ENCODE peak calls at places on chromosome X, in six cellular contexts. One of them, this sample, is unnamed.

GRCh38 chrX:84737471-84737871 is 235.2 kb upstream of the HDX start:
- DNase-seq in GOT3: no peak
- DNase-seq in HT1080: no peak
- DNase-seq in C1 segment of cervical spinal cord: no peak
- DNase-seq in PC-9: no peak
- DNase-seq in Caco-2: no peak
- DNase-seq in this sample: no peak

GRCh38 chrX:120380699-120381098 is 18.8 kb downstream of the ATP1B4 start:
- DNase-seq in HT1080: peak; percentile 28
- DNase-seq in GOT3: no peak
- DNase-seq in C1 segment of cervical spinal cord: no peak
- DNase-seq in Caco-2: no peak
- DNase-seq in PC-9: peak; percentile 40
- DNase-seq in this sample: no peak

GRCh38 chrX:48512371-48512935 is 3.7 kb downstream of the PORCN start:
- DNase-seq in Caco-2: no peak
- DNase-seq in C1 segment of cervical spinal cord: no peak
- DNase-seq in PC-9: no peak
- DNase-seq in HT1080: no peak
- DNase-seq in GOT3: no peak
- DNase-seq in this sample: no peak

GRCh38 chrX:39736219-39737211 is 361.2 kb downstream of the BCOR start:
- DNase-seq in Caco-2: no peak
- DNase-seq in HT1080: peak; percentile 81
- DNase-seq in GOT3: peak; percentile 40
- DNase-seq in C1 segment of cervical spinal cord: no peak
- DNase-seq in PC-9: no peak
- DNase-seq in this sample: no peak

GRCh38 chrX:153884136-153885076 is 1.6 kb downstream of the L1CAM start:
- DNase-seq in HT1080: no peak
- DNase-seq in C1 segment of cervical spinal cord: no peak
- DNase-seq in GOT3: no peak
- DNase-seq in PC-9: peak; percentile 37
- DNase-seq in Caco-2: no peak
- DNase-seq in this sample: no peak

GRCh38 chrX:97616883-97617510 is 733.3 kb downstream of the RPA4 start:
- DNase-seq in C1 segment of cervical spinal cord: no peak
- DNase-seq in Caco-2: no peak
- DNase-seq in PC-9: peak; percentile 82
- DNase-seq in GOT3: no peak
- DNase-seq in HT1080: peak; percentile 83
- DNase-seq in this sample: no peak

GRCh38 chrX:55489315-55490009 is at the start of gene USP51:
- DNase-seq in Caco-2: peak; percentile 56
- DNase-seq in HT1080: no peak
- DNase-seq in C1 segment of cervical spinal cord: peak; percentile 56
- DNase-seq in GOT3: no peak
- DNase-seq in PC-9: no peak
- DNase-seq in this sample: peak; percentile 12

GRCh38 chrX:45070116-45071007 is 130.3 kb downstream of the DIPK2B start:
- DNase-seq in HT1080: peak; percentile 36
- DNase-seq in PC-9: no peak
- DNase-seq in Caco-2: no peak
- DNase-seq in GOT3: no peak
- DNase-seq in C1 segment of cervical spinal cord: no peak
- DNase-seq in this sample: no peak

GRCh38 chrX:124555036-124555595 is 208.8 kb downstream of the SH2D1A start:
- DNase-seq in Caco-2: no peak
- DNase-seq in GOT3: no peak
- DNase-seq in PC-9: peak; percentile 72
- DNase-seq in HT1080: peak; percentile 87
- DNase-seq in C1 segment of cervical spinal cord: no peak
- DNase-seq in this sample: no peak

GRCh38 chrX:50202539-50202938 is 1.7 kb upstream of the AKAP4 start:
- DNase-seq in GOT3: no peak
- DNase-seq in Caco-2: no peak
- DNase-seq in C1 segment of cervical spinal cord: no peak
- DNase-seq in PC-9: peak; percentile 47
- DNase-seq in HT1080: peak; percentile 1
- DNase-seq in this sample: no peak

GRCh38 chrX:13309631-13310030 is 10.2 kb downstream of the ATXN3L start:
- DNase-seq in Caco-2: no peak
- DNase-seq in PC-9: no peak
- DNase-seq in C1 segment of cervical spinal cord: no peak
- DNase-seq in HT1080: no peak
- DNase-seq in GOT3: no peak
- DNase-seq in this sample: no peak

GRCh38 chrX:46758163-46758955 is 559 bp downstream of the SLC9A7 start:
- DNase-seq in PC-9: no peak
- DNase-seq in GOT3: no peak
- DNase-seq in HT1080: peak; percentile 13
- DNase-seq in C1 segment of cervical spinal cord: no peak
- DNase-seq in Caco-2: no peak
- DNase-seq in this sample: no peak

GRCh38 chrX:16618422-16618821 is 31.5 kb upstream of the S100G start:
- DNase-seq in GOT3: no peak
- DNase-seq in C1 segment of cervical spinal cord: no peak
- DNase-seq in PC-9: no peak
- DNase-seq in Caco-2: no peak
- DNase-seq in HT1080: no peak
- DNase-seq in this sample: no peak

GRCh38 chrX:17459008-17459407 is 84.0 kb downstream of the NHS start:
- DNase-seq in Caco-2: no peak
- DNase-seq in HT1080: no peak
- DNase-seq in GOT3: no peak
- DNase-seq in C1 segment of cervical spinal cord: no peak
- DNase-seq in PC-9: no peak
- DNase-seq in this sample: no peak

GRCh38 chrX:4110964-4111363 is 397.5 kb upstream of the PRKX start:
- DNase-seq in Caco-2: no peak
- DNase-seq in HT1080: no peak
- DNase-seq in GOT3: no peak
- DNase-seq in C1 segment of cervical spinal cord: no peak
- DNase-seq in PC-9: no peak
- DNase-seq in this sample: no peak

GRCh38 chrX:155314260-155314659 is 20.2 kb downstream of the CLIC2 start:
- DNase-seq in Caco-2: no peak
- DNase-seq in C1 segment of cervical spinal cord: no peak
- DNase-seq in PC-9: no peak
- DNase-seq in GOT3: no peak
- DNase-seq in HT1080: peak; percentile 0
- DNase-seq in this sample: no peak

GRCh38 chrX:115912372-115912897 is 258.1 kb upstream of the AGTR2 start:
- DNase-seq in HT1080: no peak
- DNase-seq in C1 segment of cervical spinal cord: no peak
- DNase-seq in Caco-2: no peak
- DNase-seq in GOT3: no peak
- DNase-seq in PC-9: no peak
- DNase-seq in this sample: no peak

GRCh38 chrX:42797646-42798045 is 19.7 kb upstream of the PPP1R2C start:
- DNase-seq in HT1080: no peak
- DNase-seq in Caco-2: no peak
- DNase-seq in PC-9: peak; percentile 38
- DNase-seq in C1 segment of cervical spinal cord: no peak
- DNase-seq in GOT3: no peak
- DNase-seq in this sample: no peak

GRCh38 chrX:149286940-149287349 is 218.2 kb downstream of the IDS start:
- DNase-seq in HT1080: peak; percentile 46
- DNase-seq in PC-9: no peak
- DNase-seq in C1 segment of cervical spinal cord: peak; percentile 6
- DNase-seq in Caco-2: peak; percentile 33
- DNase-seq in GOT3: no peak
- DNase-seq in this sample: peak; percentile 31

GRCh38 chrX:150849996-150850720 is 48.3 kb downstream of the CD99L2 start:
- DNase-seq in HT1080: no peak
- DNase-seq in C1 segment of cervical spinal cord: no peak
- DNase-seq in GOT3: no peak
- DNase-seq in Caco-2: no peak
- DNase-seq in PC-9: no peak
- DNase-seq in this sample: no peak

GRCh38 chrX:68234171-68234910 is 199.0 kb downstream of the OPHN1 start:
- DNase-seq in C1 segment of cervical spinal cord: no peak
- DNase-seq in Caco-2: no peak
- DNase-seq in HT1080: no peak
- DNase-seq in GOT3: no peak
- DNase-seq in PC-9: no peak
- DNase-seq in this sample: no peak

GRCh38 chrX:9595131-9595530 is 130.3 kb downstream of the TBL1X start:
- DNase-seq in C1 segment of cervical spinal cord: no peak
- DNase-seq in Caco-2: no peak
- DNase-seq in HT1080: no peak
- DNase-seq in PC-9: no peak
- DNase-seq in GOT3: no peak
- DNase-seq in this sample: no peak

GRCh38 chrX:110732274-110732673 is 63.3 kb downstream of the CHRDL1 start:
- DNase-seq in Caco-2: no peak
- DNase-seq in GOT3: no peak
- DNase-seq in C1 segment of cervical spinal cord: no peak
- DNase-seq in PC-9: no peak
- DNase-seq in HT1080: no peak
- DNase-seq in this sample: no peak

GRCh38 chrX:152313529-152314302 is 137.4 kb downstream of the GABRA3 start:
- DNase-seq in C1 segment of cervical spinal cord: no peak
- DNase-seq in Caco-2: no peak
- DNase-seq in PC-9: no peak
- DNase-seq in GOT3: no peak
- DNase-seq in HT1080: peak; percentile 82
- DNase-seq in this sample: no peak

GRCh38 chrX:46485897-46486296 is 59.3 kb downstream of the ZNF674 start:
- DNase-seq in C1 segment of cervical spinal cord: no peak
- DNase-seq in PC-9: no peak
- DNase-seq in Caco-2: no peak
- DNase-seq in GOT3: no peak
- DNase-seq in HT1080: peak; percentile 1
- DNase-seq in this sample: no peak

GRCh38 chrX:12548746-12549145 is 242.5 kb upstream of the PRPS2 start:
- DNase-seq in GOT3: no peak
- DNase-seq in Caco-2: no peak
- DNase-seq in PC-9: no peak
- DNase-seq in C1 segment of cervical spinal cord: no peak
- DNase-seq in HT1080: no peak
- DNase-seq in this sample: no peak

GRCh38 chrX:151396042-151396826 is 772 bp upstream of the VMA21 start:
- DNase-seq in HT1080: no peak
- DNase-seq in Caco-2: no peak
- DNase-seq in C1 segment of cervical spinal cord: peak; percentile 65
- DNase-seq in GOT3: no peak
- DNase-seq in PC-9: peak; percentile 86
- DNase-seq in this sample: no peak

GRCh38 chrX:66110112-66110511 is 53.9 kb upstream of the HEPH start:
- DNase-seq in PC-9: no peak
- DNase-seq in HT1080: peak; percentile 13
- DNase-seq in GOT3: no peak
- DNase-seq in Caco-2: no peak
- DNase-seq in C1 segment of cervical spinal cord: no peak
- DNase-seq in this sample: no peak

GRCh38 chrX:9955506-9955905 is 11.7 kb upstream of the CLDN34 start:
- DNase-seq in HT1080: no peak
- DNase-seq in C1 segment of cervical spinal cord: no peak
- DNase-seq in GOT3: no peak
- DNase-seq in Caco-2: no peak
- DNase-seq in PC-9: no peak
- DNase-seq in this sample: no peak

GRCh38 chrX:151085207-151085606 is 91.2 kb upstream of the GPR50 start:
- DNase-seq in C1 segment of cervical spinal cord: no peak
- DNase-seq in PC-9: no peak
- DNase-seq in Caco-2: no peak
- DNase-seq in HT1080: no peak
- DNase-seq in GOT3: no peak
- DNase-seq in this sample: no peak

GRCh38 chrX:51894697-51895336 is 1.4 kb downstream of the MAGED1 start:
- DNase-seq in HT1080: no peak
- DNase-seq in PC-9: no peak
- DNase-seq in GOT3: no peak
- DNase-seq in Caco-2: no peak
- DNase-seq in C1 segment of cervical spinal cord: no peak
- DNase-seq in this sample: no peak

GRCh38 chrX:153772608-153773217 is 8.1 kb upstream of the SRPK3 start:
- DNase-seq in PC-9: no peak
- DNase-seq in Caco-2: peak; percentile 16
- DNase-seq in HT1080: no peak
- DNase-seq in GOT3: no peak
- DNase-seq in C1 segment of cervical spinal cord: no peak
- DNase-seq in this sample: no peak

GRCh38 chrX:11533211-11533651 is 132.5 kb downstream of the ARHGAP6 start:
- DNase-seq in Caco-2: no peak
- DNase-seq in C1 segment of cervical spinal cord: no peak
- DNase-seq in GOT3: no peak
- DNase-seq in PC-9: peak; percentile 76
- DNase-seq in HT1080: peak; percentile 57
- DNase-seq in this sample: no peak

GRCh38 chrX:86141786-86142185 is 6.5 kb upstream of the DACH2 start:
- DNase-seq in PC-9: no peak
- DNase-seq in GOT3: no peak
- DNase-seq in Caco-2: no peak
- DNase-seq in C1 segment of cervical spinal cord: no peak
- DNase-seq in HT1080: no peak
- DNase-seq in this sample: no peak

GRCh38 chrX:112368371-112368770 is 285.8 kb upstream of the TRPC5 start:
- DNase-seq in C1 segment of cervical spinal cord: no peak
- DNase-seq in Caco-2: no peak
- DNase-seq in PC-9: no peak
- DNase-seq in HT1080: no peak
- DNase-seq in GOT3: no peak
- DNase-seq in this sample: no peak

GRCh38 chrX:118745570-118745969 is 18.2 kb downstream of the IL13RA1 start:
- DNase-seq in Caco-2: no peak
- DNase-seq in C1 segment of cervical spinal cord: no peak
- DNase-seq in GOT3: no peak
- DNase-seq in PC-9: no peak
- DNase-seq in HT1080: no peak
- DNase-seq in this sample: no peak

GRCh38 chrX:123184858-123185251 is 777 bp downstream of the GRIA3 start:
- DNase-seq in GOT3: no peak
- DNase-seq in C1 segment of cervical spinal cord: peak; percentile 54
- DNase-seq in PC-9: no peak
- DNase-seq in Caco-2: no peak
- DNase-seq in HT1080: no peak
- DNase-seq in this sample: no peak

GRCh38 chrX:38052096-38052495 is 45.7 kb downstream of the SYTL5 start:
- DNase-seq in HT1080: peak; percentile 91
- DNase-seq in PC-9: no peak
- DNase-seq in GOT3: no peak
- DNase-seq in Caco-2: no peak
- DNase-seq in C1 segment of cervical spinal cord: no peak
- DNase-seq in this sample: no peak